ENCODE peak calls at places on chromosomes 2 and 18, in eight cellular contexts. K is heart right ventricle, N is AG09309, E is choroid plexus epithelial cell, S is H9, O is HFFc6, Y is right lobe of liver, C is Panc1. J is an unnamed sample.
A peak's percentile ranks its signal among the peaks of the same experiment; 100 is the strongest.

GRCh38 chr2:147416099-147416498 is 428.7 kb upstream of the ACVR2A start:
- DNase-seq in C (no peak), E (no peak), N (no peak), K (no peak), O (no peak), S (no peak), Y (no peak), J (no peak)

GRCh38 chr18:78713726-78714125 is 265.9 kb upstream of the SALL3 start:
- DNase-seq in E (no peak), K (no peak), O (no peak), Y (no peak), S (no peak), N (no peak), C (no peak), J (no peak)

GRCh38 chr2:24831736-24832421 is 38.7 kb downstream of the CENPO start:
- DNase-seq in O (no peak), C (no peak), S (no peak), N (no peak), Y (no peak), K (no peak), E (no peak), J (no peak)

GRCh38 chr2:239268082-239268481 is 132.7 kb downstream of the HDAC4 start:
- DNase-seq in K (no peak), S (no peak), N (no peak), O (no peak), C (no peak), E (no peak), Y (peak; percentile 80), J (peak; percentile 84)

GRCh38 chr2:159961005-159961404 is 101.4 kb downstream of the PLA2R1 start:
- DNase-seq in E (peak; percentile 51), K (no peak), N (no peak), S (no peak), C (no peak), O (no peak), Y (no peak), J (no peak)

GRCh38 chr2:132441051-132441450 is 24.4 kb downstream of the GPR39 start:
- DNase-seq in C (no peak), S (no peak), K (no peak), N (no peak), Y (no peak), O (no peak), E (no peak), J (no peak)

GRCh38 chr2:72085036-72085435 is 62.6 kb downstream of the CYP26B1 start:
- DNase-seq in E (no peak), K (no peak), C (no peak), S (no peak), Y (no peak), O (no peak), N (no peak), J (no peak)

GRCh38 chr2:100818003-100818605 is 1.8 kb upstream of the NPAS2 start:
- DNase-seq in Y (no peak), C (no peak), N (no peak), S (no peak), O (no peak), K (no peak), E (peak; percentile 67), J (no peak)

GRCh38 chr18:35049111-35050003 is 8.1 kb downstream of the MAPRE2 start:
- DNase-seq in E (no peak), S (no peak), N (no peak), O (no peak), K (no peak), Y (no peak), C (no peak), J (no peak)

GRCh38 chr18:51330148-51330547 is 132.7 kb upstream of the MEX3C start:
- DNase-seq in E (peak; percentile 49), C (no peak), N (no peak), K (no peak), S (no peak), O (no peak), Y (no peak), J (no peak)

GRCh38 chr2:196767101-196767500 is 32.4 kb downstream of the GTF3C3 start:
- DNase-seq in K (no peak), S (no peak), O (no peak), C (no peak), E (no peak), Y (no peak), N (no peak), J (no peak)

GRCh38 chr2:72041638-72042111 is 106.0 kb downstream of the CYP26B1 start:
- DNase-seq in K (no peak), O (no peak), N (no peak), Y (no peak), E (no peak), S (no peak), C (no peak), J (no peak)

GRCh38 chr2:100064165-100064564 is 78.2 kb downstream of the AFF3 start:
- DNase-seq in K (no peak), O (no peak), E (no peak), Y (no peak), N (no peak), S (no peak), C (no peak), J (no peak)

GRCh38 chr2:181008418-181008817 is 28.0 kb downstream of the UBE2E3 start:
- DNase-seq in E (no peak), S (no peak), O (no peak), K (no peak), Y (no peak), C (no peak), N (no peak), J (no peak)
- TF ChIP-seq CTCF in E (no peak), S (no peak), O (no peak), K (no peak), Y (no peak), C (no peak), N (no peak), J (no peak)

GRCh38 chr2:175181104-175181876 is at the start of gene ATP5MC3:
- DNase-seq in O (peak; percentile 91), E (peak; percentile 97), K (peak; percentile 94), Y (peak; percentile 95), S (peak; percentile 95), N (peak; percentile 74), C (no peak), J (peak; percentile 76)
- TF ChIP-seq CTCF in O (peak; percentile 53), E (peak; percentile 45), K (no peak), Y (no peak), S (peak; percentile 29), N (peak; percentile 31), C (peak; percentile 8), J (peak; percentile 13)

GRCh38 chr2:185823773-185824172 is 85.2 kb downstream of the FSIP2 start:
- DNase-seq in E (no peak), C (no peak), N (no peak), Y (no peak), K (no peak), O (no peak), S (no peak), J (no peak)

GRCh38 chr2:185833864-185834263 is 95.3 kb downstream of the FSIP2 start:
- DNase-seq in Y (no peak), S (no peak), N (no peak), O (no peak), K (no peak), C (no peak), E (no peak), J (no peak)

GRCh38 chr2:185825557-185825956 is 87.0 kb downstream of the FSIP2 start:
- DNase-seq in S (no peak), C (no peak), O (no peak), Y (no peak), K (no peak), E (no peak), N (no peak), J (no peak)

GRCh38 chr2:185828326-185828725 is 89.7 kb downstream of the FSIP2 start:
- DNase-seq in C (no peak), N (no peak), E (no peak), S (no peak), Y (no peak), K (no peak), O (no peak), J (no peak)
- TF ChIP-seq CTCF in C (no peak), N (no peak), E (no peak), S (no peak), Y (no peak), K (no peak), O (no peak), J (no peak)

DNA sequence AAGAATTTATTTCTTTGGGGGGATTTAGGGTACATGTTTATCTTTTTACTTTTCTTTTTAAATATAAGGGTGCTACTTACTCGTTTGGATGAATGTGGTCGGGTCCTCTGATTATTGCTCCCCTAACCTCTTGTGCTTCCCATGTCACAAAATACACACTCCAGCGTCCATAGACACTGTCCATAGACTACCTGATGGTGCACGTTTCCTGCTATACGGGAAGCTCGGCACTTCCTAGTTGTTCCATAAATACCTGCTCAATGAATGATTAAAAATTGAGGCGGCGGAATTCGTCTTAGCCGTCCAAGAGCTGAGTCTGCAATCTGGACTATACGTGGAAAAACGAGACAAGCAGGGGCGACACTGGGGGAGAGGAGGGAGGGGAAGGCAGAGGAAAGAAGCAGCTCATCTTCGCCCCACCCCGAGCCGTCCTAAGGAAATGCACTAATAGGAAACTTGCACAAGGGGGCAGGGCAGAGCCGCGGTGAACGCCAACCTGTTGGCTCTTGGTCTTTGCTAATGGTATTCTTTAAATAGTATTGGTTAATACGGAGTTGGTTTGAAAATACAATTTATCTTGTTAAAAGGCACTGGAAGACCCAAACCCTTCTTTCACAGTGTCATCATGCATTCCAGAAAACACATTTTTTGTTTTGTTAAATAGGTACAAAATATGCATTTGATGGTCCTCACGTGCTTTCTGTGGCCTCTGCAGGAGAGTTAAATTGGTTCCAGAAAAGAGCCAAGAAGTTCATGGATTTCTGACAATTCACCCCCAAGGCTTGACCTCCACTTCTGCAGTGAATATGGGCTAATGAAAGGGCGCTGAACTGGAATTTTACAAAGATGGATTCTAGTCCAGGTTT is 73.0 kb upstream of the KCTD1 start:
- DNase-seq in K (peak; percentile 27), O (no peak), C (peak; percentile 18), E (peak; percentile 71), N (no peak), Y (peak; percentile 68), S (peak; percentile 65), J (no peak)
- TF ChIP-seq CTCF in K (peak; percentile 62), O (peak; percentile 64), C (peak; percentile 88), E (peak; percentile 90), N (peak; percentile 40), Y (peak; percentile 83), S (peak; percentile 89), J (peak; percentile 27)

GRCh38 chr2:117771969-117772630 is 42.4 kb upstream of the DDX18 start:
- DNase-seq in C (no peak), Y (no peak), O (peak; percentile 17), K (no peak), S (no peak), E (peak; percentile 56), N (peak; percentile 5), J (no peak)
- TF ChIP-seq CTCF in C (peak; percentile 58), Y (peak; percentile 52), O (peak; percentile 75), K (peak; percentile 43), S (peak; percentile 73), E (no peak), N (peak; percentile 16), J (no peak)